ENCODE peak calls at places on chromosomes 2 and 18, in six cellular contexts. One of them, this sample, is unnamed.

GRCh38 chr18:23352042-23352441 is 101.0 kb upstream of the RIOK3 start:
- DNase-seq in A549: no peak
- DNase-seq in neural progenitor cell: no peak
- DNase-seq in ascending aorta: no peak
- DNase-seq in fibroblast of pulmonary artery: no peak
- DNase-seq in neural crest cell: no peak
- DNase-seq in this sample: no peak

GRCh38 chr2:196295005-196295404 is 123.6 kb upstream of the STK17B start:
- DNase-seq in A549: no peak
- DNase-seq in neural progenitor cell: no peak
- DNase-seq in ascending aorta: no peak
- DNase-seq in fibroblast of pulmonary artery: no peak
- DNase-seq in neural crest cell: no peak
- DNase-seq in this sample: no peak

GRCh38 chr2:54471221-54471711 is 15.1 kb downstream of the SPTBN1 start:
- DNase-seq in A549: peak; percentile 38
- DNase-seq in neural progenitor cell: no peak
- DNase-seq in ascending aorta: no peak
- DNase-seq in fibroblast of pulmonary artery: peak; percentile 90
- DNase-seq in neural crest cell: no peak
- DNase-seq in this sample: no peak

GRCh38 chr2:238513346-238513745 is 86.6 kb downstream of the ASB1 start:
- DNase-seq in A549: peak; percentile 46
- DNase-seq in neural progenitor cell: peak; percentile 59
- DNase-seq in ascending aorta: no peak
- DNase-seq in fibroblast of pulmonary artery: peak; percentile 70
- DNase-seq in neural crest cell: peak; percentile 46
- DNase-seq in this sample: no peak

GRCh38 chr2:136360790-136361189 is 242.8 kb upstream of the CXCR4 start:
- DNase-seq in A549: no peak
- DNase-seq in neural progenitor cell: no peak
- DNase-seq in ascending aorta: no peak
- DNase-seq in fibroblast of pulmonary artery: no peak
- DNase-seq in neural crest cell: no peak
- DNase-seq in this sample: no peak

GRCh38 chr2:241821460-241822263 is 12.7 kb downstream of the NEU4 start:
- DNase-seq in A549: no peak
- DNase-seq in neural progenitor cell: no peak
- DNase-seq in ascending aorta: peak; percentile 59
- DNase-seq in fibroblast of pulmonary artery: no peak
- DNase-seq in neural crest cell: no peak
- DNase-seq in this sample: no peak

GRCh38 chr2:43210467-43211303 is 15.7 kb downstream of the ZFP36L2 start:
- DNase-seq in A549: no peak
- DNase-seq in neural progenitor cell: no peak
- DNase-seq in ascending aorta: no peak
- DNase-seq in fibroblast of pulmonary artery: peak; percentile 80
- DNase-seq in neural crest cell: no peak
- DNase-seq in this sample: no peak

GRCh38 chr2:219274392-219274921 is 4.7 kb upstream of the DNAJB2 start:
- DNase-seq in A549: peak; percentile 90
- DNase-seq in neural progenitor cell: no peak
- DNase-seq in ascending aorta: peak; percentile 92
- DNase-seq in fibroblast of pulmonary artery: peak; percentile 79
- DNase-seq in neural crest cell: no peak
- DNase-seq in this sample: no peak

GRCh38 chr2:200406379-200406778 is 99.9 kb downstream of the SPATS2L start:
- DNase-seq in A549: no peak
- DNase-seq in neural progenitor cell: no peak
- DNase-seq in ascending aorta: no peak
- DNase-seq in fibroblast of pulmonary artery: peak; percentile 38
- DNase-seq in neural crest cell: no peak
- DNase-seq in this sample: no peak

GRCh38 chr2:152402780-152403388 is 67.9 kb downstream of the FMNL2 start:
- DNase-seq in A549: no peak
- DNase-seq in neural progenitor cell: no peak
- DNase-seq in ascending aorta: no peak
- DNase-seq in fibroblast of pulmonary artery: no peak
- DNase-seq in neural crest cell: no peak
- DNase-seq in this sample: no peak

GRCh38 chr2:95057535-95058453 is 32.3 kb downstream of the MAL start:
- DNase-seq in A549: no peak
- DNase-seq in neural progenitor cell: no peak
- DNase-seq in ascending aorta: peak; percentile 42
- DNase-seq in fibroblast of pulmonary artery: no peak
- DNase-seq in neural crest cell: peak; percentile 51
- DNase-seq in this sample: no peak

GRCh38 chr2:101145406-101145805 is 5.8 kb downstream of the TBC1D8 start:
- DNase-seq in A549: no peak
- DNase-seq in neural progenitor cell: no peak
- DNase-seq in ascending aorta: no peak
- DNase-seq in fibroblast of pulmonary artery: peak; percentile 41
- DNase-seq in neural crest cell: no peak
- DNase-seq in this sample: no peak

GRCh38 chr2:187581125-187581896 is 27.1 kb upstream of the TFPI start:
- DNase-seq in A549: peak; percentile 4
- DNase-seq in neural progenitor cell: peak; percentile 71
- DNase-seq in ascending aorta: no peak
- DNase-seq in fibroblast of pulmonary artery: peak; percentile 73
- DNase-seq in neural crest cell: peak; percentile 44
- DNase-seq in this sample: no peak

GRCh38 chr18:79875531-79875919 is 75.9 kb downstream of the SLC66A2 start:
- DNase-seq in A549: no peak
- DNase-seq in neural progenitor cell: no peak
- DNase-seq in ascending aorta: no peak
- DNase-seq in fibroblast of pulmonary artery: no peak
- DNase-seq in neural crest cell: no peak
- DNase-seq in this sample: peak; percentile 83

GRCh38 chr2:205052781-205053180 is 507.5 kb downstream of the PARD3B start:
- DNase-seq in A549: no peak
- DNase-seq in neural progenitor cell: no peak
- DNase-seq in ascending aorta: no peak
- DNase-seq in fibroblast of pulmonary artery: no peak
- DNase-seq in neural crest cell: no peak
- DNase-seq in this sample: no peak

GRCh38 chr2:230944804-230945372 is 19.8 kb upstream of the GPR55 start:
- DNase-seq in A549: no peak
- DNase-seq in neural progenitor cell: no peak
- DNase-seq in ascending aorta: peak; percentile 35
- DNase-seq in fibroblast of pulmonary artery: no peak
- DNase-seq in neural crest cell: no peak
- DNase-seq in this sample: no peak

DNA sequence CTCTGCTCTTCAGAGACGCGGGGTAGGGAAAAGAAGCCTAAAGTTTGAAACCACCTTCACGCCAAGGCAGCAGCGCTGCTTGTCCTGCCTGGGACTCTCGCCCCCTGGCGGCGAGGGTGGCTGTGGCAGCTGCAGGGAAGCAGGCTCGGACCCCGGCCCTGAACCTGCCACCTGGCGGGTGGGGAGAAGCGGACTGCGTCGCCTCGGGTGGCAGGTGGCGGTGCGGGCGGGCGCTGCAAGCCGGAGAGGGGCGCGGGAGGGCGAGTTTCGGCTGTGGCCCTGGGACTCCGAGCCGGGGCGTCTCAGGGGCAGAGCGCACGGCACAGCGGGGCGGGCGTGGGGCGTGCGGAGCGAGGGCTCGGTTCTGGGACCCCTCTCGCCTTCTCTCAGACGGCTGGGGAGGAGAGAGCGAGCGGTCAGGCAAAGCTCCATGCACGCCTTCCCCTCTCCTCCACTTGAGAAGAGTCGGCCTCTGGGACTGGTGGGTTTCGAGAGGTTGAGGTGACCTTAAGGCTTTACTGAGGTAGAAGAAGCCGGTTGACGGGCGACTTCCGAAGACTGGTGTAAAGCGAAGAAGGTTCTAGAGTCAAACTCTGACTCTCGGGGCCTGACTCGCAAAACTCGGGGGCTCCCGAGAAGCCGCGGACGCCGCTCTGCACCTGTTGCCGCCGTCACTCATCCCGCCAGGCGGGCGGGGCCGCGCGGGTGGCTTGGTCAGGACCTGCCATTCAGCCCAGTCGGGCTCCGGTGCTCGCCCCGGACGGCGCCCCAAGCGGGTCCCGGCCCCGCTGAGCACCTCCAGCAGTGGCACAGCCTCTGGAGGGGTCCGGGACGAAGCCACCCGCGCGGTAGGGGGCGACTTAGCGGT is 1.1 kb upstream of the BOLL start:
- DNase-seq in A549: peak; percentile 35
- DNase-seq in neural progenitor cell: peak; percentile 76
- DNase-seq in ascending aorta: no peak
- DNase-seq in fibroblast of pulmonary artery: no peak
- DNase-seq in neural crest cell: peak; percentile 14
- DNase-seq in this sample: peak; percentile 83
- TF ChIP-seq CTCF in A549: peak; percentile 68
- TF ChIP-seq CTCF in neural progenitor cell: peak; percentile 73
- TF ChIP-seq CTCF in ascending aorta: peak; percentile 59
- TF ChIP-seq CTCF in fibroblast of pulmonary artery: peak; percentile 33
- TF ChIP-seq CTCF in neural crest cell: peak; percentile 61
- TF ChIP-seq CTCF in this sample: peak; percentile 31

GRCh38 chr2:216549926-216550690 is 51.5 kb downstream of the RPL37A start:
- DNase-seq in A549: no peak
- DNase-seq in neural progenitor cell: peak; percentile 63
- DNase-seq in ascending aorta: no peak
- DNase-seq in fibroblast of pulmonary artery: no peak
- DNase-seq in neural crest cell: no peak
- DNase-seq in this sample: no peak
- TF ChIP-seq CTCF in A549: no peak
- TF ChIP-seq CTCF in neural progenitor cell: no peak
- TF ChIP-seq CTCF in ascending aorta: no peak
- TF ChIP-seq CTCF in fibroblast of pulmonary artery: no peak
- TF ChIP-seq CTCF in neural crest cell: no peak
- TF ChIP-seq CTCF in this sample: no peak

GRCh38 chr2:16251511-16252205 is 311.3 kb downstream of the MYCN start:
- DNase-seq in A549: no peak
- DNase-seq in neural progenitor cell: no peak
- DNase-seq in ascending aorta: no peak
- DNase-seq in fibroblast of pulmonary artery: no peak
- DNase-seq in neural crest cell: no peak
- DNase-seq in this sample: peak; percentile 53
- TF ChIP-seq CTCF in A549: no peak
- TF ChIP-seq CTCF in neural progenitor cell: no peak
- TF ChIP-seq CTCF in ascending aorta: no peak
- TF ChIP-seq CTCF in fibroblast of pulmonary artery: no peak
- TF ChIP-seq CTCF in neural crest cell: no peak
- TF ChIP-seq CTCF in this sample: no peak

DNA sequence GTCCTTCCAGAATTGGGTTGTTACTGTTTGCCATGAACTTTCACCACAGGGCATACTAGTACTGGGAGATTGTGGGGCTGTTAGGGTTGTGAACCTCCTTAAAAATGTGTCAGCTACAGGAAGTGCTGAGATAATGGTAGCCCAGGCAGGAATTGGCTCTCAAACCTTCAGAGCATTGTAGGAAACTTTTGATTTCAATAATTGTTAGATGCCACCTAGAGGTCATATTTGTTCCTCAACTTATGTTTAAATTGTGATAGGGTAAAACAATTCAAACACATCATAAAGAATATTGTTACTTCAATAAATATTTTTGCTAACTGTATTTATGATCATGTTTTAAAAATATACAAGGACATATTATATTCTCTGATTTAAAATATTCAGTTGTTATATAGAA is 594.6 kb downstream of the ADCYAP1 start:
- DNase-seq in A549: no peak
- DNase-seq in neural progenitor cell: no peak
- DNase-seq in ascending aorta: no peak
- DNase-seq in fibroblast of pulmonary artery: peak; percentile 11
- DNase-seq in neural crest cell: no peak
- DNase-seq in this sample: no peak
- TF ChIP-seq CTCF in A549: no peak
- TF ChIP-seq CTCF in neural progenitor cell: peak; percentile 10
- TF ChIP-seq CTCF in ascending aorta: no peak
- TF ChIP-seq CTCF in fibroblast of pulmonary artery: no peak
- TF ChIP-seq CTCF in neural crest cell: peak; percentile 37
- TF ChIP-seq CTCF in this sample: peak; percentile 21

DNA sequence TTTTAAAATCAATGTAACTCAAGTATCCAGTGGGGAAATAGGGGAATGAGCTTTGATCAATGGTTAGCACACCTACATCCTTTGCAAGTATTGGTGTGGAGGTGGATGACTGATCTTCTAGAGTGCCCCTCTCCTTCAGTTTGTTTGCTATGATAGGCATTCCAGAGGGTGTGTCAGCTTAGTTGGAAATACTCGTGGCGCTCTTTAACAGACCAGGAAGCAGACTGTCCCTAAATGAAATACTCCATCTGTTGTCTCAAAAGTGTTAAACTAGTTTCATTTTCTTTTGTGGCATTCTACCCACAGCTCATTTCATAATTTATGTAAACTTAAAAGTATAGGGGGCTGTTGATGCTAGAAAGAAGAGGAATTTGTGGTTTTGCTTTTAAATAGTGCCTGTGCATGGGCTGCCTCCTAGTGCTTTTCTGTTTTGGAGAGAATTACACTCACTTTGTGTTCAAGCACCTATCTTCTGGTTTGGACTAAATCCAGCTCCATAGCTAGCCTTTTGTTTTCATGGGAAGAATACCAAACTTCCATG is 66.2 kb downstream of the STAT1 start:
- DNase-seq in A549: peak; percentile 8
- DNase-seq in neural progenitor cell: no peak
- DNase-seq in ascending aorta: no peak
- DNase-seq in fibroblast of pulmonary artery: peak; percentile 86
- DNase-seq in neural crest cell: no peak
- DNase-seq in this sample: no peak
- TF ChIP-seq CTCF in A549: peak; percentile 36
- TF ChIP-seq CTCF in neural progenitor cell: no peak
- TF ChIP-seq CTCF in ascending aorta: no peak
- TF ChIP-seq CTCF in fibroblast of pulmonary artery: peak; percentile 36
- TF ChIP-seq CTCF in neural crest cell: no peak
- TF ChIP-seq CTCF in this sample: peak; percentile 60

DNA sequence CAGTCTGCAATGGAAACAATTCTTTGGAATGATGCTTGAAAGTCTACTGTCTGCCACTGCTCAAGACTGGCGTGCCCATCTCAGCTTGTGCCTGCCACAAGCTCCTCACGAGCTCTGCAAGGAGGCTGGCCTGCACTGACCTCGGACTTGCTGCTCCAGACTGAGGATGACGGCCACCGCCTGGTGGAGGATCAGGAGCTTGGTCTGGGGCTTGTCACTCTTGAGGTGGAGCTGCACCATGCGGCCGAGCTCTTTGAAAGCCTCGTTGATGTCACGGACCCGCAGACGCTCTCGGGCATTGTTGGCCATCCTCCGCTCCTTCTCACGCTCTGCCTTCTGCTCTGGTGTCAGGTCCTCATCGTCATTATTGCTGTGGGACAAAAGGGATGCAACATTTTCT is 269.4 kb upstream of the CCDC68 start:
- DNase-seq in A549: no peak
- DNase-seq in neural progenitor cell: peak; percentile 47
- DNase-seq in ascending aorta: no peak
- DNase-seq in fibroblast of pulmonary artery: no peak
- DNase-seq in neural crest cell: no peak
- DNase-seq in this sample: no peak
- TF ChIP-seq CTCF in A549: no peak
- TF ChIP-seq CTCF in neural progenitor cell: no peak
- TF ChIP-seq CTCF in ascending aorta: no peak
- TF ChIP-seq CTCF in fibroblast of pulmonary artery: no peak
- TF ChIP-seq CTCF in neural crest cell: no peak
- TF ChIP-seq CTCF in this sample: no peak

This sample was measured in osteocyte.